ENCODE peak calls at places on chromosomes 4 and X, in four cellular contexts. S is prostate gland, N is tibial nerve, T is HAP-1. D is an unnamed sample.

GRCh38 chrX:101397779-101398178 is 7.0 kb downstream of the RPL36A start:
- DNase-seq in S (no peak), N (no peak), T (peak; percentile 49), D (no peak)

GRCh38 chrX:1500701-1501624 is 36.0 kb downstream of the P2RY8 start:
- DNase-seq in S (no peak), N (no peak), T (no peak), D (peak; percentile 65)

GRCh38 chr4:38385286-38386010 is 278.6 kb upstream of the KLF3 start:
- DNase-seq in S (no peak), N (no peak), T (no peak), D (no peak)

GRCh38 chr4:26839534-26839951 is 21.1 kb upstream of the STIM2 start:
- DNase-seq in S (no peak), N (no peak), T (no peak), D (no peak)

GRCh38 chrX:71367396-71367795 is 1.2 kb downstream of the TAF1 start:
- DNase-seq in S (no peak), N (no peak), T (peak; percentile 21), D (no peak)

GRCh38 chrX:45485682-45486081 is 285.0 kb upstream of the DIPK2B start:
- DNase-seq in S (no peak), N (no peak), T (no peak), D (no peak)

GRCh38 chr4:98686046-98686385 is 27.6 kb upstream of the TSPAN5 start:
- DNase-seq in S (no peak), N (no peak), T (no peak), D (no peak)

GRCh38 chr4:148618856-148619255 is 176.6 kb upstream of the NR3C2 start:
- DNase-seq in S (no peak), N (no peak), T (no peak), D (no peak)

GRCh38 chrX:13084611-13085010 is 40.2 kb upstream of the FAM9C start:
- DNase-seq in S (no peak), N (no peak), T (no peak), D (no peak)

GRCh38 chr4:104901438-104901837 is 245.2 kb upstream of the TET2 start:
- DNase-seq in S (peak; percentile 19), N (no peak), T (no peak), D (no peak)

DNA sequence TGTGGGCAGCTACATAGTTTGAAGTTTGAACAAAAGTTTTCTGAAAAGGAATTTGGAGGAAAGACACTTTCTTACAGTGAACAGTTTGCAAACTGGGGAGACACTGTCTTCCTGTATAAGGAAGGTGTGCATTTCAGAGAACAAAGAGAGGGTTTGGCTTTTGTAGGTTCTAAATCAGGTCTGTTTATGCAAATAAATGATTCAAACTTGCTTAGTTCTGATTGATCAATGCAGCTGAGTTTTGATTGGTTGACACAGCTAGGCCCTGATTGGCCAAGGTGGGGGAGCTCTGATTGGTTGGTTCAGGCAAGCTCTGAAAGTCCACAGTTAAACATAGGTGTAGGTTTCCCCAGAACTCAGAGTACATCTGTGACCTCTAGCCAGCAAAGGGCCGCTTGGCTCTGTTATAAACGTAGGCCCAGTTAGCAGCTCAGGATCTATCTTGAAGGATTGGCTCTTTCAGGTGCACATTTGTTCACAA is 63.0 kb upstream of the ENPP6 start:
- DNase-seq in S (peak; percentile 2), N (no peak), T (no peak), D (no peak)
- H3K4me3 ChIP-seq in S (no peak overlapping the region), N (no peak overlapping the region), T (no peak overlapping the region), D (no peak overlapping the region)

GRCh38 chrX:52988985-52989917 is 30.9 kb upstream of the FAM156A start:
- DNase-seq in S (no peak), N (no peak), T (no peak), D (peak; percentile 29)

GRCh38 chrX:52979993-52980392 is 21.7 kb upstream of the FAM156A start:
- DNase-seq in S (no peak), N (no peak), T (no peak), D (peak; percentile 35)

GRCh38 chrX:52979568-52979967 is 21.2 kb upstream of the FAM156A start:
- DNase-seq in S (no peak), N (no peak), T (no peak), D (no peak)

GRCh38 chrX:52983526-52983925 is 25.2 kb upstream of the FAM156A start:
- DNase-seq in S (no peak), N (no peak), T (peak; percentile 12), D (no peak)
- H3K4me3 ChIP-seq in S (no peak overlapping the region), N (peak overlapping the region; percentile 23), T (no peak overlapping the region), D (no peak overlapping the region)

GRCh38 chr4:73450398-73451004 is 14.5 kb downstream of the AFP start:
- DNase-seq in S (no peak), N (no peak), T (no peak), D (no peak)
- H3K4me3 ChIP-seq in S (no peak overlapping the region), N (no peak overlapping the region), T (no peak overlapping the region), D (no peak overlapping the region)

DNA sequence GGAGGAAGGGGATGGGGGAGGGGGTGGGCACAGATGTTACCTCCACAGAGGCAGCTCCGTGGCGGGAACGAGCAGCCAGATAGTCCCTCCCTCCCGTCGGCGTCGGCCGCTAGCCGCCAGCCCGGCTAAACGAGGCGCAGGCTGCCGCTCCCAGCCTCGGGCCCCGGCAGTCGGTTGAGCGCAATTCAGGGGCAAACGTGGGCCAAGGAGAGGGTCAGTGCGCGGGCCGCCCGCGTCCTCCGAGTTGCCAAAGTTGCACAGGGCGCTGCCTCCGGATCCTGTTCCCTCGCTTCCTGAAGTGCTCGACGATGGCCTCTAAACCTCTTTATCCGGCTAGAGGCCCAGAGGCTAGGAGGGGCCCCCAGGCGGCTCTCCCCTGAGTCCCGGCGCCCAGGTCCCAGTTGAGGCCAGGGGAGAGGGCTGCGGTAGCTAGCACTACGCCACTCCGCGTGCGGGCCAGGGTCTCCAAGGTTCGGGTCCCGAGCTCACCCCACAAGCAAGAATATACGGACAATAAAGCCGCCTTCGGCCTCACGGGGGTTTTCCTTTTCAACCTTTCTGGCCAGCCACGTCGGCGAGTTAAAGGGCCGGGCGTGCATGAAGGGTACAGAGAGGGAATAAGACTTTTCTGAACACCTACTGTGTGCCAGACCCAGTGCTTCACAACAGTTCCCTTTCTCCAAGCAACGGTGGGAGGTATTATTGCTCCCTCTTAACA is 138.7 kb upstream of the ZIC3 start:
- DNase-seq in S (no peak), N (no peak), T (no peak), D (no peak)
- H3K4me3 ChIP-seq in S (no peak overlapping the region), N (peak overlapping the region; percentile 55), T (no peak overlapping the region), D (peak overlapping the region; percentile 52)

GRCh38 chrX:36957425-36958328 is 50.5 kb upstream of the FAM47C start:
- DNase-seq in S (peak; percentile 7), N (no peak), T (no peak), D (no peak)
- H3K4me3 ChIP-seq in S (peak overlapping the region; percentile 34), N (peak overlapping the region; percentile 39), T (no peak overlapping the region), D (peak overlapping the region; percentile 44)

GRCh38 chr4:3442959-3443749 is 1.4 kb downstream of the HGFAC start:
- DNase-seq in S (peak; percentile 33), N (peak; percentile 18), T (peak; percentile 74), D (no peak)

GRCh38 chr4:3441501-3442459 is at the start of gene HGFAC:
- DNase-seq in S (no peak), N (no peak), T (no peak), D (no peak)

GRCh38 chr4:3440979-3441500 is 728 bp upstream of the HGFAC start:
- DNase-seq in S (no peak), N (no peak), T (no peak), D (no peak)

GRCh38 chr4:3443750-3444309 is 2.1 kb downstream of the HGFAC start:
- DNase-seq in S (no peak), N (no peak), T (no peak), D (no peak)

DNA sequence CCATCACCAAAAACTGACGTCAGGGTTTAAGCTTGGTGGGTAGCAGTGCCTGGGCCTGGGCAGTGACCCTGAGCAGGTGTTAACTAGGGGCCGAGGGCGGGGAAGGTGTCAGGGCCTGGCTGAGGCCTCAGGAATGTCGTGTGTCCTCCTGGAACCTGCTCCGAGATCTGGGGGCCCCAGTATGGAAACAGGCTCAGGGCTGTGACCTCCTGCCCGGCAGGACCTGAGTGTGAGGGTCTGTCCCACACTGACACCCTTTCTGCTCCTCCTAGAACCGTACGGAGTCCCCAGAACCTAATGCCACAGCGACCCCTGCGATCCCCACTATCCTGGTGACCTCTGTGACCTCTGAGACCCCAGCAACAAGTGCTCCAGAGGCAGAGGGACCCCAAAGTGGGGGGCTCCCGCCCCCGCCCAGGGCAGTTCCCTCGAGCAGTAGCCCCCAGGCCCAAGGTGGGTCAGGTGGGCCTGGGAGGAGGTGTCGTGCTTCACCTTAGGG is 741 bp downstream of the HGFAC start:
- DNase-seq in S (no peak), N (no peak), T (no peak), D (no peak)
- H3K4me3 ChIP-seq in S (no peak overlapping the region), N (no peak overlapping the region), T (no peak overlapping the region), D (no peak overlapping the region)

GRCh38 chr4:2729533-2729875 is 26.6 kb downstream of the TNIP2 start:
- DNase-seq in S (no peak), N (no peak), T (no peak), D (no peak)

GRCh38 chr4:2733001-2733843 is 22.9 kb downstream of the TNIP2 start:
- DNase-seq in S (no peak), N (no peak), T (no peak), D (no peak)

GRCh38 chr4:2732526-2732925 is 23.6 kb downstream of the TNIP2 start:
- DNase-seq in S (no peak), N (no peak), T (no peak), D (no peak)

GRCh38 chr4:2733844-2734574 is 22.1 kb downstream of the TNIP2 start:
- DNase-seq in S (no peak), N (no peak), T (no peak), D (no peak)

GRCh38 chr4:2731907-2732314 is 24.2 kb downstream of the TNIP2 start:
- DNase-seq in S (no peak), N (no peak), T (no peak), D (no peak)
- H3K4me3 ChIP-seq in S (no peak overlapping the region), N (no peak overlapping the region), T (no peak overlapping the region), D (no peak overlapping the region)

DNA sequence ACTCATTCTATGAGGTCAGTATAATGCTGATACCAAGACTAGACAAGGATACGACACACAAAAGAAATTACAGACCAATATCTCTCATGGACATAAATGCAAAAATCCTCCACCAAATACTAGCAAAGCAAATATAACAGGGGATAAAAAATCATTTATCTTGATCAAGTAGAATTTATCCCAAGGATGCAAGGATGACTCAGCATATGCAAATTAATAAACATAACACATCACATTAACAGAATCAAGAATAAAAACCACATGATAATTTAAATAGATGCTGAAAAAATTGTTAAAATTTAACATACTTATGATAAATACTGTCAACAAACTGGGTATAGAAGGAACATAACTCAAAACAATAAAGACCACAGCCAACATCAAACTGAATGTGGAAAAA is 69.4 kb upstream of the GABRA2 start:
- DNase-seq in S (no peak), N (no peak), T (no peak), D (no peak)
- H3K4me3 ChIP-seq in S (no peak overlapping the region), N (no peak overlapping the region), T (no peak overlapping the region), D (no peak overlapping the region)

D was measured in suprapubic skin.